ENCODE peak calls at places on chromosomes 12 and 14, in eight cellular contexts. One of them, this sample, is unnamed.

GRCh38 chr12:27696864-27697564 is 767 bp downstream of the REP15 start:
- DNase-seq in astrocyte: no peak
- DNase-seq in activated T-cell treated with anti-CD3 and anti-CD28 coated beads for 1 hour: no peak
- DNase-seq in NCI-H187 treated with DMSO at 0.1 percent for 48 hours: no peak
- DNase-seq in anterior cingulate cortex: no peak
- DNase-seq in stimulated activated CD4-positive, alpha-beta T cell treated with anti-CD3 and anti-CD28 coated beads, Interleukin-15, amount 100 ng/mL, for 1 hour: no peak
- DNase-seq in CD8-positive, alpha-beta memory T cell: no peak
- DNase-seq in Caki2: no peak
- DNase-seq in this sample: no peak

GRCh38 chr12:107779077-107779840 is 4.8 kb downstream of the ASCL4 start:
- DNase-seq in activated T-cell treated with anti-CD3 and anti-CD28 coated beads for 1 hour: no peak
- DNase-seq in stimulated activated CD4-positive, alpha-beta T cell treated with anti-CD3 and anti-CD28 coated beads, Interleukin-15, amount 100 ng/mL, for 1 hour: no peak
- DNase-seq in Caki2: no peak
- DNase-seq in anterior cingulate cortex: no peak
- DNase-seq in astrocyte: no peak
- DNase-seq in CD8-positive, alpha-beta memory T cell: no peak
- DNase-seq in NCI-H187 treated with DMSO at 0.1 percent for 48 hours: no peak
- DNase-seq in this sample: no peak

GRCh38 chr12:2167231-2167630 is 114.4 kb downstream of the CACNA1C start:
- DNase-seq in NCI-H187 treated with DMSO at 0.1 percent for 48 hours: no peak
- DNase-seq in astrocyte: no peak
- DNase-seq in activated T-cell treated with anti-CD3 and anti-CD28 coated beads for 1 hour: no peak
- DNase-seq in CD8-positive, alpha-beta memory T cell: no peak
- DNase-seq in stimulated activated CD4-positive, alpha-beta T cell treated with anti-CD3 and anti-CD28 coated beads, Interleukin-15, amount 100 ng/mL, for 1 hour: no peak
- DNase-seq in Caki2: no peak
- DNase-seq in anterior cingulate cortex: no peak
- DNase-seq in this sample: no peak

GRCh38 chr12:26896913-26897312 is 40.9 kb downstream of the INTS13 start:
- DNase-seq in activated T-cell treated with anti-CD3 and anti-CD28 coated beads for 1 hour: no peak
- DNase-seq in CD8-positive, alpha-beta memory T cell: no peak
- DNase-seq in Caki2: no peak
- DNase-seq in anterior cingulate cortex: no peak
- DNase-seq in astrocyte: no peak
- DNase-seq in NCI-H187 treated with DMSO at 0.1 percent for 48 hours: no peak
- DNase-seq in stimulated activated CD4-positive, alpha-beta T cell treated with anti-CD3 and anti-CD28 coated beads, Interleukin-15, amount 100 ng/mL, for 1 hour: no peak
- DNase-seq in this sample: no peak

GRCh38 chr12:24049771-24050170 is 100.3 kb upstream of the SOX5 start:
- DNase-seq in CD8-positive, alpha-beta memory T cell: no peak
- DNase-seq in Caki2: no peak
- DNase-seq in anterior cingulate cortex: no peak
- DNase-seq in activated T-cell treated with anti-CD3 and anti-CD28 coated beads for 1 hour: no peak
- DNase-seq in stimulated activated CD4-positive, alpha-beta T cell treated with anti-CD3 and anti-CD28 coated beads, Interleukin-15, amount 100 ng/mL, for 1 hour: no peak
- DNase-seq in astrocyte: no peak
- DNase-seq in NCI-H187 treated with DMSO at 0.1 percent for 48 hours: no peak
- DNase-seq in this sample: no peak

GRCh38 chr12:79686171-79686570 is 4.6 kb downstream of the PAWR start:
- DNase-seq in activated T-cell treated with anti-CD3 and anti-CD28 coated beads for 1 hour: no peak
- DNase-seq in anterior cingulate cortex: no peak
- DNase-seq in stimulated activated CD4-positive, alpha-beta T cell treated with anti-CD3 and anti-CD28 coated beads, Interleukin-15, amount 100 ng/mL, for 1 hour: no peak
- DNase-seq in NCI-H187 treated with DMSO at 0.1 percent for 48 hours: no peak
- DNase-seq in CD8-positive, alpha-beta memory T cell: no peak
- DNase-seq in Caki2: peak; percentile 54
- DNase-seq in astrocyte: no peak
- DNase-seq in this sample: no peak

GRCh38 chr12:119679490-119679889 is 11.6 kb downstream of the PRKAB1 start:
- DNase-seq in activated T-cell treated with anti-CD3 and anti-CD28 coated beads for 1 hour: no peak
- DNase-seq in astrocyte: no peak
- DNase-seq in Caki2: no peak
- DNase-seq in CD8-positive, alpha-beta memory T cell: no peak
- DNase-seq in stimulated activated CD4-positive, alpha-beta T cell treated with anti-CD3 and anti-CD28 coated beads, Interleukin-15, amount 100 ng/mL, for 1 hour: no peak
- DNase-seq in NCI-H187 treated with DMSO at 0.1 percent for 48 hours: no peak
- DNase-seq in anterior cingulate cortex: no peak
- DNase-seq in this sample: no peak

GRCh38 chr12:109739747-109740693 is 26.4 kb downstream of the FAM222A start:
- DNase-seq in NCI-H187 treated with DMSO at 0.1 percent for 48 hours: no peak
- DNase-seq in anterior cingulate cortex: no peak
- DNase-seq in CD8-positive, alpha-beta memory T cell: no peak
- DNase-seq in activated T-cell treated with anti-CD3 and anti-CD28 coated beads for 1 hour: no peak
- DNase-seq in astrocyte: no peak
- DNase-seq in stimulated activated CD4-positive, alpha-beta T cell treated with anti-CD3 and anti-CD28 coated beads, Interleukin-15, amount 100 ng/mL, for 1 hour: no peak
- DNase-seq in Caki2: no peak
- DNase-seq in this sample: no peak

GRCh38 chr12:95481072-95481471 is 7.1 kb downstream of the METAP2 start:
- DNase-seq in astrocyte: no peak
- DNase-seq in anterior cingulate cortex: no peak
- DNase-seq in CD8-positive, alpha-beta memory T cell: no peak
- DNase-seq in NCI-H187 treated with DMSO at 0.1 percent for 48 hours: no peak
- DNase-seq in stimulated activated CD4-positive, alpha-beta T cell treated with anti-CD3 and anti-CD28 coated beads, Interleukin-15, amount 100 ng/mL, for 1 hour: no peak
- DNase-seq in Caki2: no peak
- DNase-seq in activated T-cell treated with anti-CD3 and anti-CD28 coated beads for 1 hour: no peak
- DNase-seq in this sample: no peak

GRCh38 chr12:57272337-57273151 is 21.6 kb upstream of the STAC3 start:
- DNase-seq in Caki2: no peak
- DNase-seq in activated T-cell treated with anti-CD3 and anti-CD28 coated beads for 1 hour: no peak
- DNase-seq in CD8-positive, alpha-beta memory T cell: no peak
- DNase-seq in astrocyte: peak; percentile 38
- DNase-seq in anterior cingulate cortex: no peak
- DNase-seq in stimulated activated CD4-positive, alpha-beta T cell treated with anti-CD3 and anti-CD28 coated beads, Interleukin-15, amount 100 ng/mL, for 1 hour: no peak
- DNase-seq in NCI-H187 treated with DMSO at 0.1 percent for 48 hours: no peak
- DNase-seq in this sample: no peak

GRCh38 chr14:75418779-75419768 is 8.7 kb upstream of the JDP2 start:
- DNase-seq in Caki2: peak; percentile 12
- DNase-seq in stimulated activated CD4-positive, alpha-beta T cell treated with anti-CD3 and anti-CD28 coated beads, Interleukin-15, amount 100 ng/mL, for 1 hour: no peak
- DNase-seq in astrocyte: no peak
- DNase-seq in activated T-cell treated with anti-CD3 and anti-CD28 coated beads for 1 hour: no peak
- DNase-seq in CD8-positive, alpha-beta memory T cell: no peak
- DNase-seq in anterior cingulate cortex: no peak
- DNase-seq in NCI-H187 treated with DMSO at 0.1 percent for 48 hours: no peak
- DNase-seq in this sample: no peak

GRCh38 chr14:21989090-21989489 is 315.5 kb upstream of the OR4E1 start:
- DNase-seq in CD8-positive, alpha-beta memory T cell: no peak
- DNase-seq in activated T-cell treated with anti-CD3 and anti-CD28 coated beads for 1 hour: no peak
- DNase-seq in stimulated activated CD4-positive, alpha-beta T cell treated with anti-CD3 and anti-CD28 coated beads, Interleukin-15, amount 100 ng/mL, for 1 hour: no peak
- DNase-seq in anterior cingulate cortex: no peak
- DNase-seq in astrocyte: no peak
- DNase-seq in Caki2: no peak
- DNase-seq in NCI-H187 treated with DMSO at 0.1 percent for 48 hours: no peak
- DNase-seq in this sample: no peak

GRCh38 chr12:75505706-75506312 is 5.6 kb downstream of the KRR1 start:
- DNase-seq in astrocyte: no peak
- DNase-seq in stimulated activated CD4-positive, alpha-beta T cell treated with anti-CD3 and anti-CD28 coated beads, Interleukin-15, amount 100 ng/mL, for 1 hour: no peak
- DNase-seq in activated T-cell treated with anti-CD3 and anti-CD28 coated beads for 1 hour: no peak
- DNase-seq in CD8-positive, alpha-beta memory T cell: no peak
- DNase-seq in NCI-H187 treated with DMSO at 0.1 percent for 48 hours: no peak
- DNase-seq in Caki2: no peak
- DNase-seq in anterior cingulate cortex: no peak
- DNase-seq in this sample: no peak

GRCh38 chr12:80821513-80822000 is 104.8 kb downstream of the MYF5 start:
- DNase-seq in anterior cingulate cortex: no peak
- DNase-seq in stimulated activated CD4-positive, alpha-beta T cell treated with anti-CD3 and anti-CD28 coated beads, Interleukin-15, amount 100 ng/mL, for 1 hour: no peak
- DNase-seq in CD8-positive, alpha-beta memory T cell: no peak
- DNase-seq in activated T-cell treated with anti-CD3 and anti-CD28 coated beads for 1 hour: no peak
- DNase-seq in Caki2: no peak
- DNase-seq in astrocyte: no peak
- DNase-seq in NCI-H187 treated with DMSO at 0.1 percent for 48 hours: no peak
- DNase-seq in this sample: no peak

GRCh38 chr12:17278946-17279345 is 673.0 kb upstream of the LMO3 start:
- DNase-seq in NCI-H187 treated with DMSO at 0.1 percent for 48 hours: no peak
- DNase-seq in anterior cingulate cortex: no peak
- DNase-seq in activated T-cell treated with anti-CD3 and anti-CD28 coated beads for 1 hour: no peak
- DNase-seq in astrocyte: no peak
- DNase-seq in CD8-positive, alpha-beta memory T cell: no peak
- DNase-seq in stimulated activated CD4-positive, alpha-beta T cell treated with anti-CD3 and anti-CD28 coated beads, Interleukin-15, amount 100 ng/mL, for 1 hour: no peak
- DNase-seq in Caki2: peak; percentile 4
- DNase-seq in this sample: no peak

GRCh38 chr12:92898755-92899154 is 30.3 kb downstream of the EEA1 start:
- DNase-seq in stimulated activated CD4-positive, alpha-beta T cell treated with anti-CD3 and anti-CD28 coated beads, Interleukin-15, amount 100 ng/mL, for 1 hour: no peak
- DNase-seq in NCI-H187 treated with DMSO at 0.1 percent for 48 hours: no peak
- DNase-seq in anterior cingulate cortex: no peak
- DNase-seq in Caki2: no peak
- DNase-seq in astrocyte: peak; percentile 39
- DNase-seq in CD8-positive, alpha-beta memory T cell: no peak
- DNase-seq in activated T-cell treated with anti-CD3 and anti-CD28 coated beads for 1 hour: no peak
- DNase-seq in this sample: no peak

GRCh38 chr12:19893514-19893913 is 454.2 kb downstream of the AEBP2 start:
- DNase-seq in activated T-cell treated with anti-CD3 and anti-CD28 coated beads for 1 hour: no peak
- DNase-seq in stimulated activated CD4-positive, alpha-beta T cell treated with anti-CD3 and anti-CD28 coated beads, Interleukin-15, amount 100 ng/mL, for 1 hour: no peak
- DNase-seq in NCI-H187 treated with DMSO at 0.1 percent for 48 hours: no peak
- DNase-seq in Caki2: no peak
- DNase-seq in astrocyte: peak; percentile 48
- DNase-seq in CD8-positive, alpha-beta memory T cell: no peak
- DNase-seq in anterior cingulate cortex: no peak
- DNase-seq in this sample: no peak

GRCh38 chr12:97047361-97047760 is 140.3 kb downstream of the NEDD1 start:
- DNase-seq in astrocyte: no peak
- DNase-seq in activated T-cell treated with anti-CD3 and anti-CD28 coated beads for 1 hour: no peak
- DNase-seq in Caki2: no peak
- DNase-seq in anterior cingulate cortex: peak; percentile 41
- DNase-seq in stimulated activated CD4-positive, alpha-beta T cell treated with anti-CD3 and anti-CD28 coated beads, Interleukin-15, amount 100 ng/mL, for 1 hour: no peak
- DNase-seq in NCI-H187 treated with DMSO at 0.1 percent for 48 hours: no peak
- DNase-seq in CD8-positive, alpha-beta memory T cell: no peak
- DNase-seq in this sample: no peak

GRCh38 chr12:6960291-6961277 is 9.4 kb downstream of the PTPN6 start:
- DNase-seq in stimulated activated CD4-positive, alpha-beta T cell treated with anti-CD3 and anti-CD28 coated beads, Interleukin-15, amount 100 ng/mL, for 1 hour: no peak
- DNase-seq in Caki2: no peak
- DNase-seq in activated T-cell treated with anti-CD3 and anti-CD28 coated beads for 1 hour: no peak
- DNase-seq in anterior cingulate cortex: no peak
- DNase-seq in CD8-positive, alpha-beta memory T cell: no peak
- DNase-seq in astrocyte: peak; percentile 16
- DNase-seq in NCI-H187 treated with DMSO at 0.1 percent for 48 hours: no peak
- DNase-seq in this sample: no peak

GRCh38 chr12:96831346-96831745 is 75.7 kb upstream of the NEDD1 start:
- DNase-seq in Caki2: no peak
- DNase-seq in activated T-cell treated with anti-CD3 and anti-CD28 coated beads for 1 hour: no peak
- DNase-seq in CD8-positive, alpha-beta memory T cell: no peak
- DNase-seq in NCI-H187 treated with DMSO at 0.1 percent for 48 hours: no peak
- DNase-seq in stimulated activated CD4-positive, alpha-beta T cell treated with anti-CD3 and anti-CD28 coated beads, Interleukin-15, amount 100 ng/mL, for 1 hour: no peak
- DNase-seq in anterior cingulate cortex: no peak
- DNase-seq in astrocyte: no peak
- DNase-seq in this sample: no peak

GRCh38 chr14:93868165-93868564 is 59.0 kb upstream of the FAM181A start:
- DNase-seq in stimulated activated CD4-positive, alpha-beta T cell treated with anti-CD3 and anti-CD28 coated beads, Interleukin-15, amount 100 ng/mL, for 1 hour: no peak
- DNase-seq in Caki2: no peak
- DNase-seq in anterior cingulate cortex: no peak
- DNase-seq in CD8-positive, alpha-beta memory T cell: no peak
- DNase-seq in activated T-cell treated with anti-CD3 and anti-CD28 coated beads for 1 hour: no peak
- DNase-seq in NCI-H187 treated with DMSO at 0.1 percent for 48 hours: no peak
- DNase-seq in astrocyte: no peak
- DNase-seq in this sample: no peak

This sample was measured in effector memory CD4-positive, alpha-beta T cell.